ENCODE peak calls at places on chromosomes 7 and 10, in eight cellular contexts. Q is BJ, G is AG09309, D is endothelial cell, L is PC-3, U is right lobe of liver, W is cardiac muscle cell, E is WTC11. F is an unnamed sample.

GRCh38 chr7:123846217-123846891 is 1.4 kb downstream of the HYAL4 start:
- DNase-seq in Q (no peak), G (no peak), D (peak), L (peak), U (no peak), W (peak), E (no peak), F (no peak)

GRCh38 chr7:25578991-25579687 is 350.9 kb upstream of the NPVF start:
- DNase-seq in Q (no peak), G (no peak), D (no peak), L (no peak), U (no peak), W (peak), E (no peak), F (no peak)

GRCh38 chr7:55160539-55160938 is 141.7 kb downstream of the EGFR start:
- DNase-seq in Q (no peak), G (peak), D (no peak), L (no peak), U (no peak), W (peak), E (no peak), F (no peak)

GRCh38 chr7:121797283-121798037 is 75.5 kb upstream of the PTPRZ1 start:
- DNase-seq in Q (no peak), G (no peak), D (no peak), L (no peak), U (no peak), W (peak), E (no peak), F (no peak)

GRCh38 chr7:130047801-130048200 is 3.4 kb downstream of the ZC3HC1 start:
- DNase-seq in Q (no peak), G (no peak), D (no peak), L (no peak), U (no peak), W (peak), E (no peak), F (no peak)

GRCh38 chr10:77716943-77717735 is 79.5 kb upstream of the KCNMA1 start:
- DNase-seq in Q (no peak), G (no peak), D (no peak), L (peak), U (no peak), W (peak), E (no peak), F (no peak)

GRCh38 chr10:75101416-75102251 is 9.8 kb upstream of the SAMD8 start:
- DNase-seq in Q (no peak), G (no peak), D (no peak), L (no peak), U (no peak), W (no peak), E (no peak), F (no peak)

GRCh38 chr7:68187549-68187948 is 1190.9 kb downstream of the TYW1 start:
- DNase-seq in Q (no peak), G (no peak), D (no peak), L (no peak), U (no peak), W (no peak), E (no peak), F (no peak)

GRCh38 chr7:131633342-131633843 is 77.0 kb upstream of the PODXL start:
- DNase-seq in Q (peak), G (peak), D (no peak), L (peak), U (no peak), W (peak), E (no peak), F (no peak)

GRCh38 chr7:128275651-128276050 is 34.6 kb downstream of the LEP start:
- DNase-seq in Q (no peak), G (no peak), D (no peak), L (no peak), U (no peak), W (no peak), E (no peak), F (no peak)

GRCh38 chr7:45922810-45923209 is 1.7 kb upstream of the IGFBP3 start:
- DNase-seq in Q (no peak), G (no peak), D (peak), L (peak), U (no peak), W (peak), E (no peak), F (no peak)

GRCh38 chr10:77006836-77007511 is 630.6 kb downstream of the KCNMA1 start:
- DNase-seq in Q (no peak), G (no peak), D (no peak), L (peak), U (no peak), W (no peak), E (no peak), F (no peak)

GRCh38 chr10:44983895-44984278 is 5.3 kb upstream of the DEPP1 start:
- DNase-seq in Q (no peak), G (no peak), D (no peak), L (no peak), U (no peak), W (no peak), E (no peak), F (no peak)

GRCh38 chr7:29763266-29763665 is 43.0 kb upstream of the WIPF3 start:
- DNase-seq in Q (no peak), G (no peak), D (no peak), L (no peak), U (no peak), W (no peak), E (no peak), F (no peak)

GRCh38 chr7:69422473-69423102 is 175.7 kb upstream of the AUTS2 start:
- DNase-seq in Q (no peak), G (no peak), D (no peak), L (no peak), U (no peak), W (no peak), E (no peak), F (no peak)

GRCh38 chr7:115008465-115009114 is 86.7 kb downstream of the MDFIC start:
- DNase-seq in Q (no peak), G (peak), D (no peak), L (no peak), U (no peak), W (peak), E (no peak), F (no peak)

GRCh38 chr10:13839430-13839986 is 252.7 kb downstream of the PRPF18 start:
- DNase-seq in Q (no peak), G (peak), D (no peak), L (peak), U (no peak), W (peak), E (no peak), F (no peak)

GRCh38 chr10:65415318-65415717 is 1510.5 kb upstream of the LRRTM3 start:
- DNase-seq in Q (no peak), G (no peak), D (no peak), L (no peak), U (no peak), W (no peak), E (no peak), F (no peak)

GRCh38 chr10:121845044-121845784 is 82.6 kb downstream of the ATE1 start:
- DNase-seq in Q (no peak), G (no peak), D (no peak), L (no peak), U (no peak), W (no peak), E (no peak), F (no peak)

GRCh38 chr7:81676813-81677212 is 93.0 kb downstream of the HGF start:
- DNase-seq in Q (no peak), G (no peak), D (no peak), L (no peak), U (no peak), W (no peak), E (no peak), F (no peak)

GRCh38 chr7:128937647-128938523 is at the start of gene IRF5:
- DNase-seq in Q (no peak), G (no peak), D (no peak), L (peak), U (peak), W (no peak), E (peak), F (no peak)

GRCh38 chr7:86943447-86943846 is 116.0 kb downstream of the ELAPOR2 start:
- DNase-seq in Q (no peak), G (no peak), D (no peak), L (no peak), U (no peak), W (no peak), E (no peak), F (no peak)

GRCh38 chr10:84269773-84270172 is 24.9 kb downstream of the RGR start:
- DNase-seq in Q (peak), G (peak), D (no peak), L (peak), U (no peak), W (peak), E (no peak), F (no peak)

DNA sequence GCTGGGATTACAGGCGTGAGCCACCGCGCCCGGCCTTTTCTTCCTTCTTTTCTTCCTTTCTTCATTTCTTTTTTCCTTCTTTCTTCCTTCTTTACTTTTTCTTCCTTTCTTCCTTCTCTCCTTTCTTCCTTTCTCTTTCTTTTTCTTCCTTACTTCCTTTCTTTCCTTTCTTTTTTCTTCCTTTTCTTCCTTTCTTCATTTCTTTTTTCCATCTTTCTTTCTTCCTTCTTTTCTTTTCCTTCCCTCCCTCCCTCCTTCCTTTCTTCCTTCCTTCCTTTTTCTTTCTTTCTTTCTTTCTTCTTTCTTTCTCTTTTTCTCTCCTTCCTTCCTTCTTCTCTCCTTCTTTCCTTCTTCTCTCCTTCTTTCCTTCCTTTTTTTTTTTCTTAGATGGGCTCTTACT is 47.0 kb upstream of the CUX1 start:
- DNase-seq in Q (no peak), G (no peak), D (no peak), L (no peak), U (no peak), W (no peak), E (no peak), F (no peak)
- TF ChIP-seq CTCF in Q (no peak), G (no peak), D (no peak), L (no peak), U (no peak), W (no peak), E (no peak), F (no peak)

GRCh38 chr7:158959954-158960353 is 103.6 kb downstream of the DYNC2I1 start:
- DNase-seq in Q (no peak), G (no peak), D (no peak), L (no peak), U (no peak), W (no peak), E (no peak), F (no peak)
- TF ChIP-seq CTCF in Q (no peak), G (no peak), D (no peak), L (no peak), U (no peak), W (no peak), E (no peak), F (no peak)

GRCh38 chr10:110446954-110447608 is 50.6 kb upstream of the DUSP5 start:
- DNase-seq in Q (peak), G (peak), D (no peak), L (peak), U (no peak), W (peak), E (no peak), F (no peak)
- TF ChIP-seq CTCF in Q (peak), G (peak), D (no peak), L (no peak), U (no peak), W (peak), E (no peak), F (no peak)

GRCh38 chr7:136870799-136871487 is 2.5 kb downstream of the CHRM2 start:
- DNase-seq in Q (no peak), G (no peak), D (peak), L (no peak), U (peak), W (peak), E (peak), F (no peak)
- TF ChIP-seq CTCF in Q (peak), G (no peak), D (no peak), L (no peak), U (no peak), W (no peak), E (no peak), F (no peak)

GRCh38 chr7:1460757-1461639 is 1.7 kb upstream of the MICALL2 start:
- DNase-seq in Q (no peak), G (no peak), D (no peak), L (peak), U (peak), W (peak), E (no peak), F (peak)

GRCh38 chr7:1461640-1462375 is 2.5 kb upstream of the MICALL2 start:
- DNase-seq in Q (no peak), G (no peak), D (no peak), L (no peak), U (no peak), W (no peak), E (no peak), F (no peak)

GRCh38 chr7:1459512-1459892 is 232 bp upstream of the MICALL2 start:
- DNase-seq in Q (peak), G (peak), D (peak), L (peak), U (peak), W (peak), E (peak), F (peak)

GRCh38 chr7:1458676-1459511 is at the start of gene MICALL2:
- DNase-seq in Q (no peak), G (no peak), D (peak), L (peak), U (peak), W (peak), E (no peak), F (peak)

DNA sequence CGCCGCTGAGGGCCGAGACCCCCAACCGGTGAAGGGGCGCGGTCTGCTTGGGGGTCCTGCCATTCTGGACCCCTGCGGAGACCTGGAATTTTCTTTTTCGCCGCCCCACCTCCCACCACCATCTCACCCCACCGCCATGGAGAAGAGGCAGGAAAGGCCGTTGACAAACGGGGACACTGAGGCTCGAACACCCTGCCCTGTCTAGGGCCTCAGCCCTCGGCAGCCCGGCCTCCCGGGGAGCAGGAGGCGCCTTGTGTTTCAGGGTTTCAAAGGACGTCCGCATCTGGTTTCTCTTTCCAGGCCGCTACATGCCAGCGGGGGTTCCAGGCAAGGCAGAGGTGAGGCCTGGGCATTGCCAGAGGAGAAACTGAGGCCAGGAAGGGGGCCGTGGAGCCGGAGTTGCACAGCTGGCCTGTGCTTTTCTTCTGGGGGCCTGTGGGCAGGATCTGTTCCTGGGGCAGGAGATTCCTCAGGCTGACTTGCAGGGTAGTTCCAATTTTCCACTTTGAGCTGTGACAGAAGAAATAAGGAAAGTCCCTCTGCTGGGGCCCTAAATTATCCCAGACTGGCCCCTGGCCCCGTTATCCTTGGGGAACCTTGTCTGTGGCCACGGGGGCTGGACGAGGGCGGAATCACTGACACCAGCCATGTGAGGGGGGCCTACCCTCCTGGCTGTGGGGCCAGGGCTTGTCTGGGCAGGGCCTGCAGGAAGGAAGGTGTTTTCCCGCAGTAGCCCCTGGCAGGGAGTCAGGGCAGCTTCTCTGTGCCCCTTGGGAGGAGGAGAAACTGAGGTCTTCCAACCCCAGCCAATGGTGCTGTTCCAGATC is 873 bp upstream of the MICALL2 start:
- DNase-seq in Q (no peak), G (no peak), D (no peak), L (no peak), U (peak), W (peak), E (no peak), F (peak)
- TF ChIP-seq CTCF in Q (no peak), G (no peak), D (no peak), L (no peak), U (no peak), W (no peak), E (no peak), F (no peak)

DNA sequence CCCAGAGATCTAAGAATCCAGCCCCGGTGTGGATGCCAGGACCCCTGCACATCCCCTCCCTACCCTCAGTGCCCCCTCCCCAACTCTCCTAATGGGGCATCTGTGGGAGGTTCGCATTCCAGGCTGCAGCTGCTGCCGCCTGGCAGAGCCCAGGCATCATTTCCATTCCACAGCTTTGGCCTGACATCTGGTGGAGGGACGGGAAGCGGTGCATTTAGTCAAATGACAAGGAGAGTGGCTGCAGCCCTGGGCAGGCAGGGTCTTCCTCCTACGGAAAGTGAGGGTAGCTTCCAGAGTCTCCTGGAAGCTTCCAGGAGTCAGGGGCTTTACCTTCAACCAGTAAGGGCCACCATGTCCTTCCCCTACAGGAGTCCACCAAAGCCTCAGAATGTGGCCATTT is 30.8 kb downstream of the PRLHR start:
- DNase-seq in Q (no peak), G (no peak), D (peak), L (peak), U (no peak), W (peak), E (peak), F (no peak)
- TF ChIP-seq CTCF in Q (peak), G (peak), D (no peak), L (peak), U (no peak), W (no peak), E (no peak), F (no peak)

GRCh38 chr10:29554660-29555059 is 80.1 kb downstream of the SVIL start:
- DNase-seq in Q (no peak), G (no peak), D (no peak), L (peak), U (no peak), W (peak), E (no peak), F (no peak)
- TF ChIP-seq CTCF in Q (no peak), G (peak), D (no peak), L (no peak), U (no peak), W (peak), E (no peak), F (no peak)

GRCh38 chr7:44213872-44214595 is 13.3 kb downstream of the YKT6 start:
- DNase-seq in Q (no peak), G (no peak), D (peak), L (peak), U (no peak), W (peak), E (peak), F (peak)
- TF ChIP-seq CTCF in Q (peak), G (peak), D (no peak), L (peak), U (peak), W (peak), E (no peak), F (peak)

GRCh38 chr7:204326-204725 is 12.0 kb downstream of the FAM20C start:
- DNase-seq in Q (no peak), G (no peak), D (no peak), L (no peak), U (no peak), W (no peak), E (no peak), F (no peak)

GRCh38 chr7:208128-208673 is 15.8 kb downstream of the FAM20C start:
- DNase-seq in Q (no peak), G (no peak), D (no peak), L (no peak), U (no peak), W (no peak), E (no peak), F (no peak)

GRCh38 chr7:207418-208127 is 15.2 kb downstream of the FAM20C start:
- DNase-seq in Q (no peak), G (no peak), D (peak), L (no peak), U (no peak), W (no peak), E (peak), F (no peak)

GRCh38 chr7:208816-209215 is 16.4 kb downstream of the FAM20C start:
- DNase-seq in Q (no peak), G (no peak), D (no peak), L (no peak), U (no peak), W (no peak), E (no peak), F (no peak)

DNA sequence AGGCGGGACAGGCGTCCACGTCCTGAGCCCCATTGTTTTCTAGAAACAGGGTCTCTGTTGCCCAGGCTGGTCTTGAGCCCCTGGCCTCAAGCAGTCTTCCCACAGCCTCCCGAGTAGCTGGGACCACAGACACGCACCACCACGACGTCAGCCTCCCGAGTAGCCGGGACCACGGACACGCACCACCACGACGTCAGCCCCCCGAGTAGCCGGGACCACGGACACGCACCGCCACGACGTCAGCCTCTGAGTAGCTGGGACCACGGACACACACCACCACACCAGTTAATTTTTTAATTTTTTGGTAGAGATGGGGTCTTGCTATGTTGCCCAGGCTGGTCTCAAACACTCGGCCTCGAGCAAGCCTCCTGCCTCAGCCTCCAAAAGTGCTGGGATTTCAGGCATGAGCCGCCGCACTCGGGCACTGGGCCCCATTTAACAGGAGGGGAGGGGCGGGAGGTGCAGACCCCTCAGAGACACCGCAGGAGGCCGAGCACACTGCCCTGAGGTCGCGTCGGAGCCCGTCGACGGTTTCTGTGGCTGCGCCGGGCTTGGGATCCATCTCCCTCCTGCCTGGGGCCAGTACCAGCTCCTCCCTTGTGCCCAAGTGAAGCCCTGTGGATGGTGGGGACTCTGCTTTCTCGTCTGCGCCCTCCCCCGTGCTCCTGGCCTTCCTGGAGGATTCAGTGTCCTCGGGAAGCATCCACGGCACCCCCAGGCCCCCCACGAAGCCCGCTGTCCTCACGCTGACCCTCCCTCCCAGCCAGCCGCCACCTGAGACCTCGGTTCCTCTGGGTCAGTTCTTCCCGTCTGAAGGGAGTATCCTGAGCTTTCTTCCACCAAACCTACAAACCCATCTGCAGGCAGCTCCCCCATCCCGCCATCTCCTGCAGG is 13.0 kb downstream of the FAM20C start:
- DNase-seq in Q (no peak), G (no peak), D (no peak), L (no peak), U (no peak), W (no peak), E (no peak), F (no peak)
- TF ChIP-seq CTCF in Q (no peak), G (no peak), D (no peak), L (no peak), U (no peak), W (no peak), E (no peak), F (no peak)